ENCODE peak calls at places on chromosome 15, in five cellular contexts. T, K, I, V and B are unnamed samples.

GRCh38 chr15:59792359-59792758 is 103.2 kb upstream of the BNIP2 start:
- DNase-seq in T (no peak), K (no peak), I (no peak), V (no peak), B (no peak)

GRCh38 chr15:75641176-75641498 is 1.1 kb upstream of the IMP3 start:
- DNase-seq in T (no peak), K (no peak), I (no peak), V (no peak), B (no peak)

GRCh38 chr15:43524254-43524847 is 6.9 kb downstream of the MAP1A start:
- DNase-seq in T (no peak), K (no peak), I (no peak), V (no peak), B (no peak)

GRCh38 chr15:45254405-45255293 is 2.6 kb downstream of the SLC28A2 start:
- DNase-seq in T (peak), K (no peak), I (no peak), V (no peak), B (no peak)

GRCh38 chr15:48796930-48797329 is 13.9 kb downstream of the CEP152 start:
- DNase-seq in T (peak), K (no peak), I (no peak), V (no peak), B (no peak)

GRCh38 chr15:41970456-41970855 is 1.9 kb downstream of the EHD4 start:
- DNase-seq in T (no peak), K (no peak), I (no peak), V (no peak), B (no peak)

GRCh38 chr15:40872791-40873526 is 1.1 kb downstream of the RHOV start:
- DNase-seq in T (no peak), K (no peak), I (no peak), V (no peak), B (no peak)

GRCh38 chr15:55872471-55872870 is 120.9 kb downstream of the NEDD4 start:
- DNase-seq in T (no peak), K (no peak), I (no peak), V (no peak), B (no peak)

GRCh38 chr15:67090297-67091072 is 25.1 kb downstream of the SMAD3 start:
- DNase-seq in T (no peak), K (no peak), I (no peak), V (no peak), B (no peak)

GRCh38 chr15:59680346-59680745 is 8.8 kb downstream of the BNIP2 start:
- DNase-seq in T (no peak), K (no peak), I (no peak), V (no peak), B (no peak)

GRCh38 chr15:65355173-65355982 is 22.4 kb downstream of the IGDCC3 start:
- DNase-seq in T (no peak), K (no peak), I (peak), V (no peak), B (no peak)

GRCh38 chr15:76059320-76060097 is at the start of gene TMEM266:
- DNase-seq in T (no peak), K (no peak), I (peak), V (peak), B (no peak)

GRCh38 chr15:32852771-32853170 is 135.0 kb downstream of the GREM1 start:
- DNase-seq in T (no peak), K (no peak), I (no peak), V (no peak), B (no peak)

GRCh38 chr15:29651476-29652072 is 170.7 kb downstream of the TJP1 start:
- DNase-seq in T (no peak), K (no peak), I (no peak), V (no peak), B (no peak)

GRCh38 chr15:33031324-33031736 is 163.2 kb downstream of the FMN1 start:
- DNase-seq in T (peak), K (no peak), I (no peak), V (no peak), B (no peak)

GRCh38 chr15:75694241-75695182 is 18.1 kb downstream of the CSPG4 start:
- DNase-seq in T (peak), K (no peak), I (peak), V (peak), B (no peak)

GRCh38 chr15:29857196-29857595 is 34.9 kb upstream of the TJP1 start:
- DNase-seq in T (peak), K (no peak), I (no peak), V (no peak), B (no peak)

GRCh38 chr15:96334017-96334704 is 3.7 kb downstream of the NR2F2 start:
- DNase-seq in T (peak), K (no peak), I (peak), V (no peak), B (no peak)

GRCh38 chr15:65530318-65531111 is at the start of gene HACD3:
- DNase-seq in T (peak), K (peak), I (peak), V (peak), B (peak)

GRCh38 chr15:51111061-51111460 is 16.4 kb upstream of the TNFAIP8L3 start:
- DNase-seq in T (no peak), K (no peak), I (no peak), V (no peak), B (no peak)

GRCh38 chr15:73955851-73956250 is 29.6 kb downstream of the LOXL1 start:
- DNase-seq in T (no peak), K (no peak), I (no peak), V (no peak), B (no peak)

GRCh38 chr15:32715276-32715675 is 2.5 kb upstream of the GREM1 start:
- DNase-seq in T (no peak), K (no peak), I (no peak), V (no peak), B (no peak)

GRCh38 chr15:24962880-24963279 is 8.1 kb downstream of the SNRPN start:
- DNase-seq in T (no peak), K (no peak), I (no peak), V (no peak), B (no peak)